ENCODE peak calls at places on chromosomes 2 and 18, in eight cellular contexts. N is SK-N-SH, J is DND-41, A is IMR-90, P is endothelial cell of umbilical vein, B is neural progenitor cell, O is mesenchymal stem cell, T is neuronal stem cell. Q is an unnamed sample.

GRCh38 chr18:24055878-24056277 is 41.3 kb downstream of the TTC39C start:
- DNase-seq in J (no peak), B (peak), O (no peak), P (no peak), N (peak), T (no peak), A (peak), Q (no peak)

GRCh38 chr2:241835605-241836004 is 23.1 kb downstream of the PDCD1 start:
- DNase-seq in P (no peak), J (no peak), T (no peak), N (no peak), A (no peak), B (no peak), O (no peak), Q (no peak)

GRCh38 chr2:5373200-5373599 is 319.0 kb upstream of the SOX11 start:
- DNase-seq in N (peak), A (no peak), O (no peak), B (peak), P (no peak), T (peak), J (no peak), Q (no peak)

GRCh38 chr2:23636412-23636811 is 251.4 kb downstream of the KLHL29 start:
- DNase-seq in J (no peak), P (peak), T (no peak), O (peak), B (peak), N (peak), A (peak), Q (peak)

GRCh38 chr2:84906108-84906899 is 848 bp downstream of the TMSB10 start:
- DNase-seq in O (no peak), B (peak), N (peak), T (no peak), A (no peak), J (peak), P (peak), Q (peak)

GRCh38 chr2:45009303-45009927 is at the start of gene SIX2:
- DNase-seq in T (peak), B (peak), J (no peak), A (peak), O (peak), P (peak), N (peak), Q (peak)

GRCh38 chr2:11710210-11710609 is 36.2 kb upstream of the LPIN1 start:
- DNase-seq in J (no peak), B (no peak), A (peak), O (peak), N (no peak), P (peak), T (no peak), Q (no peak)

GRCh38 chr2:233241803-233242202 is 9.7 kb upstream of the ATG16L1 start:
- DNase-seq in A (no peak), P (no peak), T (no peak), J (no peak), N (no peak), B (no peak), O (no peak), Q (no peak)

GRCh38 chr2:100976061-100976460 is 26.0 kb upstream of the RPL31 start:
- DNase-seq in P (no peak), O (no peak), A (no peak), J (no peak), B (no peak), T (no peak), N (no peak), Q (no peak)

GRCh38 chr2:54636425-54637139 is 86.9 kb upstream of the EML6 start:
- DNase-seq in B (no peak), J (no peak), A (no peak), P (no peak), N (no peak), O (no peak), T (no peak), Q (no peak)

GRCh38 chr2:45013229-45014015 is 4.2 kb upstream of the SIX2 start:
- DNase-seq in T (no peak), O (no peak), P (no peak), N (peak), A (no peak), J (no peak), B (peak), Q (no peak)

GRCh38 chr2:228848638-228849037 is 422.4 kb downstream of the PID1 start:
- DNase-seq in J (no peak), A (no peak), N (no peak), P (no peak), T (no peak), B (no peak), O (no peak), Q (no peak)

GRCh38 chr2:144730711-144731110 is 210.8 kb upstream of the ZEB2 start:
- DNase-seq in B (no peak), P (no peak), T (no peak), A (peak), O (no peak), J (no peak), N (no peak), Q (no peak)

GRCh38 chr2:240440704-240441320 is 5.3 kb downstream of the GPC1 start:
- DNase-seq in J (no peak), N (no peak), O (no peak), P (no peak), A (no peak), B (no peak), T (no peak), Q (peak)

GRCh38 chr2:54024576-54024975 is 53.8 kb upstream of the PSME4 start:
- DNase-seq in P (no peak), T (no peak), O (no peak), A (no peak), N (no peak), B (no peak), J (no peak), Q (no peak)

GRCh38 chr18:63182247-63182771 is 137.3 kb downstream of the BCL2 start:
- DNase-seq in B (no peak), T (no peak), J (no peak), O (no peak), P (no peak), N (no peak), A (no peak), Q (no peak)

GRCh38 chr18:13581496-13581895 is 144.9 kb downstream of the FAM210A start:
- DNase-seq in A (no peak), J (no peak), O (no peak), P (no peak), T (no peak), B (no peak), N (no peak), Q (no peak)

GRCh38 chr2:148994341-148994740 is 44.2 kb upstream of the LYPD6B start:
- DNase-seq in O (no peak), P (no peak), J (no peak), T (no peak), A (no peak), N (no peak), B (no peak), Q (no peak)

GRCh38 chr2:30990736-30991135 is 147.5 kb downstream of the GALNT14 start:
- DNase-seq in B (peak), A (no peak), J (no peak), T (no peak), O (no peak), P (no peak), N (no peak), Q (no peak)

GRCh38 chr18:37563810-37564511 is 1.6 kb downstream of the CELF4 start:
- DNase-seq in P (no peak), T (no peak), N (peak), B (no peak), O (no peak), A (no peak), J (no peak), Q (no peak)

GRCh38 chr2:47218066-47218581 is 63.0 kb upstream of the STPG4 start:
- DNase-seq in N (no peak), T (no peak), B (no peak), A (no peak), P (no peak), J (no peak), O (no peak), Q (peak)

GRCh38 chr2:2527162-2527561 is 196.1 kb upstream of the MYT1L start:
- DNase-seq in P (no peak), N (no peak), A (peak), J (no peak), B (no peak), O (no peak), T (no peak), Q (no peak)

GRCh38 chr2:102439065-102439695 is 16.2 kb downstream of the IL18RAP start:
- DNase-seq in J (no peak), A (peak), N (no peak), B (no peak), P (no peak), T (no peak), O (peak), Q (no peak)

GRCh38 chr18:34224423-34225217 is at the start of gene NOL4:
- DNase-seq in P (peak), N (peak), J (no peak), A (no peak), O (peak), B (peak), T (peak), Q (peak)
- H3K9ac ChIP-seq in P (no peak), N (no peak), J (no peak), A (no peak), O (no peak), B (no peak), T (peak), Q (no peak)

GRCh38 chr2:8515864-8516533 is 165.9 kb upstream of the ID2 start:
- DNase-seq in J (peak), B (no peak), N (no peak), P (no peak), A (no peak), T (no peak), O (no peak), Q (no peak)

GRCh38 chr2:8514748-8515389 is 167.0 kb upstream of the ID2 start:
- DNase-seq in P (no peak), J (peak), N (no peak), A (no peak), O (no peak), T (no peak), B (no peak), Q (no peak)

GRCh38 chr2:8514274-8514662 is 167.6 kb upstream of the ID2 start:
- DNase-seq in N (no peak), A (no peak), B (no peak), T (no peak), O (no peak), P (no peak), J (no peak), Q (no peak)

GRCh38 chr2:8513601-8514273 is 168.1 kb upstream of the ID2 start:
- DNase-seq in T (no peak), N (no peak), J (no peak), B (no peak), A (no peak), P (no peak), O (no peak), Q (no peak)

GRCh38 chr2:8515390-8515761 is 166.5 kb upstream of the ID2 start:
- DNase-seq in T (no peak), O (peak), B (no peak), A (no peak), J (peak), N (no peak), P (no peak), Q (no peak)
- H3K9ac ChIP-seq in T (no peak), O (no peak), B (no peak), A (no peak), J (no peak), N (no peak), P (no peak), Q (no peak)

DNA sequence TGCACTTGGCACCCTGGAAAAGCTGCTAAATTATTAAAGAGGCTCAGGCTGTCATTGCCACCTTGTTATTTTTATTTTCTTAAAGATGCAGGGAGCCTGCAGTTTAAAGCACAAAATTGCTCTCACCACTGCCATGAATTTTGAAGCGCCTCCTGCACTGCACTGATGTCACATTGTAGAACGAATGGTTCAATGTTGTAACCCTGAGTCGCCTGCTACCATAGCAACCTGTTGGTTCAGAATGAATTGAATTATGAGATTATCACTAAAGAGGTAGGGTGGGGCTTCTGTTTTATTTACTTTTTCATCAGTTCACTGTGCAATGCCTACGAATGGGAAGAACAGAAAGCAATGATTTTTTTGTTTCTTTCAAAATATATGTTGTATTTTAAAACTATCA is 16.5 kb downstream of the SCG2 start:
- DNase-seq in N (peak), J (no peak), B (no peak), T (no peak), A (peak), O (peak), P (no peak), Q (no peak)
- H3K9ac ChIP-seq in N (peak), J (no peak), B (no peak), T (no peak), A (no peak), O (peak), P (no peak), Q (no peak)

GRCh38 chr2:36562245-36562644 is 35.7 kb downstream of the FEZ2 start:
- DNase-seq in J (no peak), O (peak), T (no peak), P (peak), A (peak), B (no peak), N (no peak), Q (no peak)
- H3K9ac ChIP-seq in J (no peak), O (peak), T (no peak), P (peak), A (peak), B (no peak), N (peak), Q (no peak)

GRCh38 chr18:39795350-39795749 is 2159.7 kb upstream of the PIK3C3 start:
- DNase-seq in A (no peak), P (no peak), B (no peak), O (no peak), N (no peak), T (no peak), J (no peak), Q (no peak)

GRCh38 chr18:39801010-39801409 is 2154.0 kb upstream of the PIK3C3 start:
- DNase-seq in T (no peak), N (no peak), O (no peak), A (no peak), P (peak), B (no peak), J (no peak), Q (no peak)

GRCh38 chr18:39796413-39796812 is 2158.6 kb upstream of the PIK3C3 start:
- DNase-seq in B (no peak), J (no peak), N (no peak), O (peak), P (no peak), T (no peak), A (no peak), Q (no peak)

GRCh38 chr18:39801848-39802247 is 2153.2 kb upstream of the PIK3C3 start:
- DNase-seq in A (no peak), B (no peak), T (no peak), O (no peak), J (no peak), N (no peak), P (no peak), Q (no peak)

DNA sequence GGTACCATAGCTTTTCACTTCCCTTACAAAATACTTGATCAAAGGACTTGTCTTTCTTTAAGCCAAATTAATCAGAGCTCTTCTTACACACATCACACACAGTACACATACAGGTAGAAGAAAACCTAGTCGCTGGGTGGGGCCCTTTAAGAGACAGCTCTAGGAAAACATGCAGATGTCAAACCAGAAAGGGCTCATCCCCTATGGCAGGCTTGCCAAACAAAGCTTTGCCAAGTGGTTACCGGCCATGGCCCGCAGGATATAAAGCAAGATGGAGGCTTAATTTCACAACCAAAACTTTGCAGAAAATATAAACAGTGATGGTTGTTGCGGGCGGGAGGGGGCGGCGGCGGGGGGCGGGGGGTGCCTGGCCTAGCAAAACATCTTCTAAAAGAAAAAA is 2156.0 kb upstream of the PIK3C3 start:
- DNase-seq in J (no peak), N (no peak), A (no peak), T (no peak), B (no peak), O (peak), P (peak), Q (no peak)
- H3K9ac ChIP-seq in J (no peak), N (no peak), A (no peak), T (no peak), B (no peak), O (no peak), P (peak), Q (no peak)

DNA sequence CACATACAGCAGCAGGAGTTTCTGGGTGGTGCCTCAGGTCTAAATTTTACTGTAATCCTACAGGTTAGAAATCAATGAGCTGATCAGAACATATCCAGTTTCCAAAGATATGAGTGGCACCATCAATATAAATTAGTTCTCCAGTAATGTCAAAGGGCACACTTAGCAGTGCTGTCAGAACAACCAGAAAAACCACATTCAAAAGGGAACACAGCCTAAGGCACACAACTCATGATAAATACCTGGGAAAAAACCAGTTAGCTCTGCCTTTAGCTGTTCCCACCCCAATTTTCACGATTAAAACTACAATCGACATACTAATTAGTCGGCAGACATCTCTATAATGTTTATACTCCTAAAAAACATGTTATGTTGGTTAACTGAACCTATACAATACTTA is 31.5 kb downstream of the ATP8B1 start:
- DNase-seq in T (no peak), O (no peak), J (no peak), N (no peak), P (no peak), B (no peak), A (no peak), Q (no peak)
- H3K9ac ChIP-seq in T (no peak), O (peak), J (no peak), N (no peak), P (no peak), B (no peak), A (no peak), Q (no peak)

Q was measured in kidney.